ENCODE peak calls at places on chromosomes 2 and 18, in four cellular contexts. B, H, P and O are unnamed samples.
A peak's percentile ranks its signal among the peaks of the same experiment; 100 is the strongest.

GRCh38 chr18:75127143-75128021 is 81.6 kb downstream of the PTGR3 start:
- DNase-seq in H (peak; percentile 78), B (no peak), P (no peak), O (peak; percentile 35)

GRCh38 chr18:39460136-39460535 is 1894.5 kb upstream of the CELF4 start:
- DNase-seq in B (no peak), P (no peak), H (no peak), O (no peak)

GRCh38 chr2:120353591-120353898 is 7.6 kb downstream of the INHBB start:
- DNase-seq in B (no peak), H (no peak), P (no peak), O (no peak)

GRCh38 chr2:37635359-37636208 is 35.9 kb downstream of the CDC42EP3 start:
- DNase-seq in H (peak; percentile 30), P (no peak), B (peak; percentile 92), O (no peak)

GRCh38 chr2:65366595-65367125 is 65.7 kb downstream of the SPRED2 start:
- DNase-seq in H (peak; percentile 88), B (peak; percentile 98), P (no peak), O (peak; percentile 57)

GRCh38 chr2:239279508-239280295 is 121.1 kb downstream of the HDAC4 start:
- DNase-seq in B (peak; percentile 63), P (no peak), H (no peak), O (no peak)

GRCh38 chr2:239935789-239936758 is 89.1 kb downstream of the NDUFA10 start:
- DNase-seq in B (no peak), H (no peak), P (no peak), O (no peak)

GRCh38 chr18:11387880-11388279 is 221.5 kb upstream of the SLC35G4 start:
- DNase-seq in B (peak; percentile 80), P (peak; percentile 42), H (peak; percentile 73), O (peak; percentile 43)

GRCh38 chr2:105754011-105754410 is 9.3 kb downstream of the NCK2 start:
- DNase-seq in B (no peak), P (no peak), H (no peak), O (no peak)

GRCh38 chr2:179574061-179574519 is 287.3 kb downstream of the ZNF385B start:
- DNase-seq in H (no peak), B (no peak), P (no peak), O (no peak)

GRCh38 chr2:121282800-121283382 is 2.1 kb downstream of the TFCP2L1 start:
- DNase-seq in P (no peak), B (no peak), H (no peak), O (no peak)

GRCh38 chr2:209536363-209536762 is 112.5 kb downstream of the MAP2 start:
- DNase-seq in B (no peak), H (no peak), P (no peak), O (no peak)

GRCh38 chr2:65722028-65722427 is 289.6 kb upstream of the SPRED2 start:
- DNase-seq in H (peak; percentile 80), B (peak; percentile 5), P (peak; percentile 61), O (no peak)

GRCh38 chr2:133774675-133775005 is 206.4 kb upstream of the NCKAP5 start:
- DNase-seq in H (peak; percentile 23), B (no peak), P (no peak), O (no peak)

GRCh38 chr2:170204561-170204960 is 26.6 kb downstream of the MYO3B start:
- DNase-seq in P (no peak), H (no peak), B (no peak), O (no peak)

GRCh38 chr2:190468814-190469569 is 60.8 kb downstream of the MFSD6 start:
- DNase-seq in H (peak; percentile 74), B (peak; percentile 97), P (peak; percentile 67), O (peak; percentile 64)

GRCh38 chr2:121650554-121650930 is 1.3 kb upstream of the CLASP1 start:
- DNase-seq in B (peak; percentile 61), P (peak; percentile 20), H (peak; percentile 18), O (peak; percentile 2)

GRCh38 chr18:13589943-13590342 is 136.4 kb downstream of the FAM210A start:
- DNase-seq in H (no peak), B (no peak), P (no peak), O (no peak)

GRCh38 chr2:181586569-181587076 is 70.3 kb downstream of the CERKL start:
- DNase-seq in H (peak; percentile 45), B (no peak), P (no peak), O (no peak)

GRCh38 chr2:28338046-28338753 is 54.5 kb upstream of the FOSL2 start:
- DNase-seq in H (peak; percentile 90), P (no peak), B (peak; percentile 95), O (no peak)

GRCh38 chr2:138468617-138469016 is 33.0 kb upstream of the SPOPL start:
- DNase-seq in P (no peak), H (no peak), B (no peak), O (no peak)

GRCh38 chr2:2183135-2183534 is 147.9 kb downstream of the MYT1L start:
- DNase-seq in P (peak; percentile 50), B (no peak), H (no peak), O (no peak)

GRCh38 chr2:129277188-129277587 is 702.3 kb upstream of the RAB6C start:
- DNase-seq in H (no peak), P (no peak), B (no peak), O (no peak)

GRCh38 chr2:128637481-128638155 is 318.9 kb upstream of the HS6ST1 start:
- DNase-seq in P (no peak), H (no peak), B (peak; percentile 30), O (no peak)

GRCh38 chr18:10259075-10259474 is 195.4 kb upstream of the APCDD1 start:
- DNase-seq in H (no peak), P (no peak), B (no peak), O (no peak)

GRCh38 chr2:140916410-140916809 is 1214.4 kb downstream of the LRP1B start:
- DNase-seq in B (no peak), H (no peak), P (no peak), O (no peak)

GRCh38 chr2:23599691-23600090 is 214.7 kb downstream of the KLHL29 start:
- DNase-seq in P (no peak), B (no peak), H (no peak), O (no peak)

GRCh38 chr2:181250691-181251090 is 206.5 kb upstream of the ITGA4 start:
- DNase-seq in B (peak; percentile 62), H (no peak), P (no peak), O (no peak)

GRCh38 chr2:42810971-42811865 is 18.8 kb upstream of the HAAO start:
- DNase-seq in H (peak; percentile 62), B (peak; percentile 65), P (peak; percentile 75), O (peak; percentile 55)

GRCh38 chr2:222136106-222136630 is 162.6 kb downstream of the PAX3 start:
- DNase-seq in H (no peak), P (no peak), B (no peak), O (no peak)

GRCh38 chr18:55839350-55839749 is 251.4 kb upstream of the TCF4 start:
- DNase-seq in H (no peak), P (no peak), B (peak; percentile 83), O (no peak)

GRCh38 chr2:138724765-138725459 is 55.3 kb downstream of the NXPH2 start:
- DNase-seq in B (no peak), H (no peak), P (no peak), O (no peak)

GRCh38 chr2:63059434-63060078 is 8.9 kb downstream of the OTX1 start:
- DNase-seq in H (no peak), P (peak; percentile 50), B (no peak), O (no peak)

GRCh38 chr2:136809987-136810386 is 44.6 kb downstream of the THSD7B start:
- DNase-seq in B (no peak), P (no peak), H (no peak), O (no peak)

GRCh38 chr2:34291076-34291475 is 692.0 kb upstream of the FAM98A start:
- DNase-seq in P (no peak), B (no peak), H (no peak), O (no peak)

GRCh38 chr2:61943251-61943650 is 37.8 kb downstream of the COMMD1 start:
- DNase-seq in P (no peak), B (peak; percentile 14), H (no peak), O (no peak)

GRCh38 chr2:212919238-212919637 is 232.2 kb downstream of the IKZF2 start:
- DNase-seq in H (peak; percentile 33), B (no peak), P (no peak), O (peak; percentile 91)

GRCh38 chr2:218152777-218153176 is 14.0 kb downstream of the CXCR1 start:
- DNase-seq in P (no peak), H (no peak), B (no peak), O (peak; percentile 66)

GRCh38 chr2:32484907-32485306 is 128.1 kb downstream of the BIRC6 start:
- DNase-seq in B (peak; percentile 97), P (no peak), H (peak; percentile 27), O (peak; percentile 72)

GRCh38 chr2:69437751-69438154 is 518 bp upstream of the NFU1 start:
- DNase-seq in P (no peak), B (peak; percentile 62), H (peak; percentile 38), O (no peak)

GRCh38 chr2:69436937-69437750 is at the start of gene NFU1:
- DNase-seq in H (peak; percentile 98), P (peak; percentile 98), B (peak; percentile 99), O (peak; percentile 88)

GRCh38 chr2:69436594-69436936 is 670 bp downstream of the NFU1 start:
- DNase-seq in H (peak; percentile 22), B (peak; percentile 18), P (no peak), O (no peak)

GRCh38 chr2:69438580-69438979 is 1.3 kb upstream of the NFU1 start:
- DNase-seq in H (no peak), P (no peak), B (no peak), O (no peak)

DNA sequence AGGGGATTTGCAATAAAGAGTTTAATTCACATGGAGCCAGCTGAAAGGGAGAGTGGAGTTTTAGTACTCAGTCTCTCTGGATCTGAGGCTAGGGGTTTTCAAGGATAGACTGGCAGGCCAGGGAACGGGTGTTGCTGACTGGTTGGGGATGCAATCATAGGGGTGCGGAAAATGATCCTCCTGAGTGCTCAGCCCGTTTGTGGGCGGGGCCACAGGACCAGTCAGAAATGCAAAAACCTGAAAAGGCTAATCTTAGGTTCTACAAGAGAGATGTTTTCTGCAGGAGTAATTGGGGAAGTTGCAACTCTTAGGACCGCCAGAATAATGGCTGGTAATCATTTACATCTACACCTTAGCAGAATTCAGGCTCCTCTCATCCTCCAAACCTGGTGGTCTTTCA is 2.5 kb downstream of the NFU1 start:
- DNase-seq in P (no peak), H (no peak), B (no peak), O (no peak)
- H3K79me2 ChIP-seq in P (peaks cover 39% of the 10 kb centered on the region), H (peaks cover 38% of the 10 kb centered on the region), B (peaks cover 52% of the 10 kb centered on the region), O (peaks cover 19% of the 10 kb centered on the region)

GRCh38 chr2:7987992-7988391 is 693.9 kb upstream of the ID2 start:
- DNase-seq in H (no peak), B (no peak), P (no peak), O (no peak)
- H3K9me2 ChIP-seq in H (no peaks in the 10 kb centered on the region), B (no peaks in the 10 kb centered on the region), P (no peaks in the 10 kb centered on the region), O (no peaks in the 10 kb centered on the region)

GRCh38 chr18:62612246-62612645 is 89.4 kb downstream of the ZCCHC2 start:
- DNase-seq in B (no peak), H (no peak), P (no peak), O (no peak)
- H2AFZ ChIP-seq in B (no peak overlapping the region), H (no peak overlapping the region), P (no peak overlapping the region), O (no peak overlapping the region)

GRCh38 chr2:135063210-135063609 is 11.1 kb downstream of the RAB3GAP1 start:
- DNase-seq in P (no peak), H (no peak), B (no peak), O (no peak)
- H3K79me2 ChIP-seq in P (peaks cover 100% of the 10 kb centered on the region), H (peaks cover 90% of the 10 kb centered on the region), B (peaks cover 100% of the 10 kb centered on the region), O (peaks cover 66% of the 10 kb centered on the region)

DNA sequence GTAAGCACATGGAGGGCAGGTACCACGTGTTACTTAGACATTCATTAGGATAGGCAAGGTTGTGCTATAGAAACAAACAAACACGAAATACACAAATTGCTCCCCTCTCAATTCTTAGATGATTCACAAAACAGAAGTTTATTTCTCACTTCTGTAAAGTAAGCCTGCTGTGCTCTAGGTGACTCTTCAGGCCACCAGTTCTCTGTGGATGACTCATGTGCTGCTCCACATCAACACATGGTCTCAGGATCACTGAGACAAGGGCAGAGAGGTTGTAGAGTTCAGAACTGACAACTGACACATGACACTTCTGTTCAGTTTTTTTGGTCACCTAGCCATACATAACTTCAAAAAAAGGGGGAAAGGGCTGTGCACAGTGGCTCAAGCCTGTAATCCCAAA is 70.6 kb downstream of the DAW1 start:
- DNase-seq in B (peak; percentile 18), P (no peak), H (no peak), O (no peak)
- H3K9me2 ChIP-seq in B (no peaks in the 10 kb centered on the region), P (no peaks in the 10 kb centered on the region), H (no peaks in the 10 kb centered on the region), O (no peaks in the 10 kb centered on the region)